ENCODE peak calls at places on chromosomes 16 and 17, in eight cellular contexts. I is germinal center; F is D721Med; Z is activated effector memory CD4-positive, alpha-beta T cell treated with Interleukin-2 at 50 U/mL for 16 hours; T is HEK293T; Y is NCI-H1417 treated with DMSO at 0.1 percent for 48 hours; X is suprapubic skin; M is activated T-helper 9 cell treated with anti-CD3 and anti-CD28 coated beads, Interleukin-2, amount 50 U/mL, for 16 hours. D is an unnamed sample.

GRCh38 chr17:49996495-49997255 is 1.7 kb upstream of the DLX3 start:
- DNase-seq in I (peak), F (no peak), Z (peak), T (peak), Y (no peak), X (peak), M (peak), D (peak)

GRCh38 chr16:70685938-70686375 is at the start of gene MTSS2:
- DNase-seq in I (peak), F (peak), Z (no peak), T (peak), Y (no peak), X (peak), M (no peak), D (no peak)

GRCh38 chr16:14331020-14331419 is 259.9 kb downstream of the MRTFB start:
- DNase-seq in I (no peak), F (no peak), Z (no peak), T (no peak), Y (no peak), X (no peak), M (no peak), D (no peak)

GRCh38 chr17:78725448-78726021 is 56.5 kb downstream of the CYTH1 start:
- DNase-seq in I (no peak), F (no peak), Z (no peak), T (no peak), Y (no peak), X (no peak), M (no peak), D (peak)

GRCh38 chr16:57145964-57146647 is 39.7 kb downstream of the PSME3IP1 start:
- DNase-seq in I (no peak), F (no peak), Z (no peak), T (no peak), Y (no peak), X (peak), M (no peak), D (no peak)

GRCh38 chr16:23803591-23804123 is 32.1 kb upstream of the PRKCB start:
- DNase-seq in I (peak), F (no peak), Z (peak), T (peak), Y (no peak), X (no peak), M (peak), D (peak)

GRCh38 chr17:42266918-42267766 is 9.0 kb downstream of the STAT5B start:
- DNase-seq in I (no peak), F (no peak), Z (no peak), T (no peak), Y (no peak), X (no peak), M (peak), D (peak)

GRCh38 chr16:73544266-73544665 is 496.3 kb upstream of the ZFHX3 start:
- DNase-seq in I (no peak), F (no peak), Z (no peak), T (no peak), Y (no peak), X (no peak), M (no peak), D (no peak)

GRCh38 chr16:83840060-83840617 is 32.4 kb downstream of the HSBP1 start:
- DNase-seq in I (no peak), F (no peak), Z (no peak), T (no peak), Y (no peak), X (no peak), M (no peak), D (no peak)

GRCh38 chr17:70796757-70797156 is 627.4 kb downstream of the KCNJ2 start:
- DNase-seq in I (no peak), F (no peak), Z (no peak), T (no peak), Y (no peak), X (no peak), M (no peak), D (no peak)

GRCh38 chr16:84819644-84820304 is at the start of gene CRISPLD2:
- DNase-seq in I (peak), F (peak), Z (peak), T (peak), Y (peak), X (peak), M (peak), D (peak)

GRCh38 chr17:27206447-27206846 is 87.5 kb upstream of the WSB1 start:
- DNase-seq in I (peak), F (no peak), Z (no peak), T (peak), Y (no peak), X (no peak), M (no peak), D (no peak)

GRCh38 chr17:63983326-63983725 is 10.6 kb upstream of the SCN4A start:
- DNase-seq in I (no peak), F (no peak), Z (no peak), T (no peak), Y (no peak), X (no peak), M (no peak), D (no peak)